ENCODE peak calls at places on chromosomes 5 and 9, in four cellular contexts. G is CD14-positive monocyte, M is HS-27A, U is hepatic stellate cell. O is an unnamed sample.

GRCh38 chr5:45376463-45376862 is 319.7 kb downstream of the HCN1 start:
- DNase-seq in M (peak; percentile 74), U (no peak), G (no peak), O (no peak)

GRCh38 chr9:36163840-36164175 is 5.4 kb upstream of the CCIN start:
- DNase-seq in M (no peak), G (no peak), U (no peak), O (no peak)

GRCh38 chr9:121253821-121254471 is 14.0 kb upstream of the GSN start:
- DNase-seq in G (no peak), U (no peak), M (no peak), O (no peak)

GRCh38 chr9:126805546-126806262 is 864 bp downstream of the ZBTB43 start:
- DNase-seq in G (peak; percentile 99), M (no peak), U (peak; percentile 70), O (no peak)

GRCh38 chr5:103674739-103675138 is 112.2 kb upstream of the NUDT12 start:
- DNase-seq in G (no peak), M (no peak), U (no peak), O (no peak)

GRCh38 chr5:149853701-149854100 is 90.9 kb downstream of the PDE6A start:
- DNase-seq in G (no peak), U (no peak), M (no peak), O (no peak)

GRCh38 chr9:99778308-99778707 is 43.4 kb upstream of the NR4A3 start:
- DNase-seq in G (no peak), M (peak; percentile 12), U (peak; percentile 5), O (peak; percentile 81)

GRCh38 chr5:79130781-79131180 is 19.2 kb downstream of the BHMT start:
- DNase-seq in G (no peak), U (no peak), M (no peak), O (no peak)

GRCh38 chr9:72443855-72444254 is 77.6 kb upstream of the TMC1 start:
- DNase-seq in M (no peak), U (no peak), G (peak; percentile 74), O (no peak)

GRCh38 chr9:23291001-23291400 is 535.0 kb downstream of the ELAVL2 start:
- DNase-seq in M (no peak), U (no peak), G (no peak), O (no peak)

GRCh38 chr9:135670721-135671590 is 7.8 kb downstream of the LCN9 start:
- DNase-seq in G (peak; percentile 37), U (no peak), M (no peak), O (no peak)

GRCh38 chr5:946720-947625 is 54.3 kb downstream of the TRIP13 start:
- DNase-seq in G (no peak), U (no peak), M (no peak), O (no peak)

GRCh38 chr9:77846957-77847574 is 184.5 kb downstream of the GNAQ start:
- DNase-seq in M (no peak), U (peak; percentile 24), G (no peak), O (no peak)

O was measured in amniotic stem cell.